ENCODE peak calls at places on chromosomes 6 and 20, in eight cellular contexts. O is NCI-H69; K is activated effector memory CD4-positive, alpha-beta T cell treated with Interleukin-2 at 50 U/mL for 16 hours; X is NCI-H774; B is GM19239; G is fibroblast of the aortic adventitia; I is stimulated activated CD8-positive, alpha-beta memory T cell treated with anti-CD3 and anti-CD28 coated beads, Interleukin-12 subunit alpha, Interleukin-12 subunit beta, amount 100 ng/mL, for 4 hours; Q is nephron progenitor cell. V is an unnamed sample.

GRCh38 chr6:53327017-53327395 is 21.7 kb downstream of the ELOVL5 start:
- DNase-seq in K (no peak), Q (no peak), B (no peak), X (no peak), I (no peak), G (no peak), O (peak; percentile 38), V (no peak)

GRCh38 chr6:20432692-20433091 is 31.0 kb downstream of the E2F3 start:
- DNase-seq in O (peak; percentile 93), B (no peak), X (peak; percentile 62), Q (no peak), K (no peak), G (no peak), I (no peak), V (no peak)

GRCh38 chr6:27092316-27092692 is 155.2 kb upstream of the PRSS16 start:
- DNase-seq in Q (no peak), I (no peak), X (no peak), O (peak; percentile 50), B (no peak), G (no peak), K (no peak), V (no peak)

GRCh38 chr6:341914-342831 is 49.4 kb upstream of the IRF4 start:
- DNase-seq in G (no peak), X (no peak), I (no peak), O (no peak), Q (no peak), B (no peak), K (no peak), V (peak; percentile 80)

GRCh38 chr20:31638816-31639215 is 1.1 kb downstream of the COX4I2 start:
- DNase-seq in O (no peak), I (no peak), X (no peak), G (no peak), Q (no peak), B (no peak), K (no peak), V (no peak)

GRCh38 chr20:11373391-11373790 is 544.3 kb upstream of the BTBD3 start:
- DNase-seq in K (no peak), G (peak; percentile 32), B (no peak), I (no peak), O (peak; percentile 42), X (no peak), Q (no peak), V (no peak)

GRCh38 chr6:163640641-163641040 is 226.1 kb downstream of the QKI start:
- DNase-seq in O (no peak), I (no peak), K (no peak), Q (no peak), B (no peak), G (no peak), X (no peak), V (no peak)

GRCh38 chr6:3746119-3746691 is 5.3 kb downstream of the PXDC1 start:
- DNase-seq in I (no peak), B (no peak), X (no peak), G (no peak), K (no peak), O (no peak), Q (no peak), V (no peak)

GRCh38 chr20:11401988-11402387 is 515.7 kb upstream of the BTBD3 start:
- DNase-seq in B (no peak), I (no peak), O (no peak), X (no peak), G (no peak), K (no peak), Q (no peak), V (no peak)

GRCh38 chr20:34163316-34163715 is 51.3 kb upstream of the EIF2S2 start:
- DNase-seq in K (no peak), O (peak; percentile 15), B (no peak), Q (no peak), I (no peak), X (peak; percentile 6), G (no peak), V (no peak)

V was measured in stimulated activated effector memory CD8-positive, alpha-beta T cell treated with anti-CD3 and anti-CD28 coated beads, Interleukin-12 subunit alpha, Interleukin-12 subunit beta, amount 100 ng/mL, for 72 hours.